ENCODE peak calls at places on chromosomes 7 and 10, in seven cellular contexts. W, Z, O, H, S, A and Q are unnamed samples.

GRCh38 chr10:110011679-110012078 is 3.9 kb downstream of the ADD3 start:
- DNase-seq in W (no peak), A (no peak), O (no peak), Z (no peak), S (no peak), H (no peak), Q (no peak)

GRCh38 chr10:91022924-91023707 is 102.2 kb upstream of the ANKRD1 start:
- DNase-seq in Z (no peak), S (no peak), H (no peak), O (no peak), A (no peak), W (peak; percentile 15), Q (no peak)

GRCh38 chr10:71316081-71316785 is 2.8 kb upstream of the SLC29A3 start:
- DNase-seq in Z (no peak), O (no peak), S (no peak), A (no peak), H (no peak), W (no peak), Q (no peak)

GRCh38 chr10:69464801-69465401 is 13.6 kb downstream of the TSPAN15 start:
- DNase-seq in Z (no peak), O (no peak), W (no peak), H (no peak), S (peak; percentile 26), A (no peak), Q (no peak)

GRCh38 chr10:58457761-58458616 is 54.7 kb upstream of the BICC1 start:
- DNase-seq in S (no peak), A (no peak), W (peak; percentile 96), H (no peak), Z (no peak), O (no peak), Q (no peak)

GRCh38 chr10:43130756-43131155 is 7.5 kb upstream of the CSGALNACT2 start:
- DNase-seq in A (no peak), Z (peak; percentile 9), W (no peak), S (no peak), H (no peak), O (no peak), Q (no peak)

GRCh38 chr7:109503421-109503820 is 933.7 kb downstream of the DNAJB9 start:
- DNase-seq in O (no peak), Z (no peak), A (no peak), H (no peak), W (no peak), S (peak; percentile 55), Q (no peak)

GRCh38 chr10:31656820-31657470 is 271.7 kb downstream of the ARHGAP12 start:
- DNase-seq in O (no peak), W (no peak), A (no peak), Z (no peak), S (no peak), H (no peak), Q (no peak)

GRCh38 chr7:47678641-47679380 is 96.9 kb upstream of the TNS3 start:
- DNase-seq in H (no peak), W (no peak), Z (no peak), O (no peak), A (no peak), S (no peak), Q (no peak)

GRCh38 chr10:62130948-62131347 is 137.7 kb downstream of the RTKN2 start:
- DNase-seq in W (peak; percentile 97), S (no peak), H (no peak), Z (no peak), A (no peak), O (no peak), Q (no peak)

GRCh38 chr10:4807803-4808507 is 18.1 kb upstream of the AKR1E2 start:
- DNase-seq in W (peak; percentile 60), S (no peak), Z (no peak), H (no peak), A (no peak), O (no peak), Q (no peak)

GRCh38 chr10:6037975-6038624 is 24.1 kb downstream of the IL2RA start:
- DNase-seq in W (no peak), H (peak; percentile 25), S (no peak), Z (peak; percentile 24), O (no peak), A (no peak), Q (peak; percentile 78)

GRCh38 chr10:122213766-122214165 is 57.3 kb upstream of the BTBD16 start:
- DNase-seq in S (no peak), O (no peak), W (no peak), Z (no peak), A (no peak), H (no peak), Q (no peak)

GRCh38 chr10:11684717-11685645 is 57.2 kb upstream of the ECHDC3 start:
- DNase-seq in O (no peak), Z (peak; percentile 61), A (peak; percentile 33), W (peak; percentile 80), S (no peak), H (peak; percentile 90), Q (peak; percentile 87)

GRCh38 chr10:11682896-11683295 is 59.3 kb upstream of the ECHDC3 start:
- DNase-seq in Z (no peak), W (no peak), A (no peak), H (no peak), S (no peak), O (no peak), Q (no peak)

GRCh38 chr10:11685787-11686218 is 56.4 kb upstream of the ECHDC3 start:
- DNase-seq in H (peak; percentile 68), S (peak; percentile 22), O (no peak), W (peak; percentile 39), A (no peak), Z (peak; percentile 63), Q (peak; percentile 62)

GRCh38 chr10:11682267-11682683 is 59.9 kb upstream of the ECHDC3 start:
- DNase-seq in S (no peak), W (no peak), A (no peak), Z (no peak), O (no peak), H (no peak), Q (no peak)

DNA sequence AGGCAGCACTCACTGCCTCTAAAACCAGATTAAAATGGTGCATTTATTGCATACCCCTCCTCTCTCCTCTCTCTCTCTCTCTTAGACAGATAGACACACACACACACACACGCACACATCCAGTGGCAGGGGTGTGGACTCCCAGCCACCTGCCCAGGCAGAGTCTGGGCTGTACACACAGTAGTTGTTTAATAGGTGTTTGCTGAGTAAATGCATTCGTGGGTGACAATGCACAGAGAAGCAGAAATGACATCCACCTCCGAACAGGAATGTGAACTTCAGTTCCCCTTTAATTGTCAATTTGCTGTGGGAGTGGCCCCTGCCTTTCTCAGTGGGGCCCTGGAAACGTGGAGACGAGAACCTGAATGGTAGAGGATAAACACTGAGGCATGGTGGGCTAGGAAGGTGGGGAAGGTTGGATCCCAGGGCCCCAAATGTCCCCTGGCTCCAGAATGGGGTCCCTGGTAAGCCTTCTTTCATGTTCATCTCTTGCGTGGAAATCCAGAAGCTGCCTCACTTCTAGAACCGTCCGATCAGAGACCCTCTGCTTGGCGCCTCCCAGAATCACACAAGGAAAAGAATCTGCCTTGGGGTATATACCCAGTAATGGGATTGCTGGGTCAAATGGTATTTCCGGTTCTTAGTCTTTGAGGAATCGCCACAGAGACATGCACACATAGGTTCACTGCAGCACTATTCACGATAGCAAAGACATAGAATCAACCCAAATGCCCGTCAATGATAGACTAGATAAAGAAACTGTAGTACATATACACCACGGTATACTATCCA is 58.5 kb upstream of the ECHDC3 start:
- DNase-seq in S (no peak), H (no peak), Z (no peak), A (no peak), O (no peak), W (no peak), Q (no peak)
- H3K4me3 ChIP-seq in S (no peak overlapping the region), H (peak overlapping the region; percentile 65), Z (peak overlapping the region; percentile 45), A (no peak overlapping the region), O (no peak overlapping the region), W (no peak overlapping the region), Q (no peak overlapping the region)

GRCh38 chr10:13652860-13653259 is 66.1 kb downstream of the PRPF18 start:
- DNase-seq in O (no peak), Z (no peak), W (no peak), A (no peak), S (no peak), H (no peak), Q (no peak)

GRCh38 chr10:13648425-13648824 is 61.7 kb downstream of the PRPF18 start:
- DNase-seq in H (no peak), Z (no peak), A (no peak), O (no peak), W (no peak), S (no peak), Q (no peak)

GRCh38 chr10:13649844-13650520 is 63.2 kb downstream of the PRPF18 start:
- DNase-seq in A (no peak), Z (no peak), W (no peak), S (no peak), O (no peak), H (no peak), Q (no peak)

GRCh38 chr10:13651969-13652720 is 65.4 kb downstream of the PRPF18 start:
- DNase-seq in W (no peak), H (no peak), A (no peak), S (no peak), O (no peak), Z (no peak), Q (no peak)

DNA sequence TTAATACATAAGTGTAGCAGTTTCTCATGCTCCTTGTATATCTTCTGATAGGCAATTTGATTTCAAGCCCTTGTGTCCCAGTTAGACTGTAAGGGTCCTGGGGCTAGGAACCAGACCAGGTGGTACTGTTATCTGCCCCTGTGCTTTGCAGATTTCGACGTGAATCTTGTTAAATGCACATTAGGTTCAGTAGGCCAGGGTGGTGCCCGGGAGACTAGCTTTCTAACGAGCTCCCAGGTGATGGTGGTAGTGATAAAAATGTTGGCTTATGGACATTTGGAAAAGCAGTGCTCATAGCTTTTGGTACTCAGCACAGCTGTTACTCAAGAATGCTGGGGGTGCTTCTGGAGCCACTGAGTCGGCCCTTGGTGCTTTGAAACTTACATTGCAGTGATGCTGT is 64.2 kb downstream of the PRPF18 start:
- DNase-seq in A (no peak), H (no peak), S (no peak), O (no peak), W (no peak), Z (no peak), Q (no peak)
- H3K36me3 ChIP-seq in A (peaks cover 35% of the 10 kb centered on the region), H (no peaks in the 10 kb centered on the region), S (no peaks in the 10 kb centered on the region), O (peaks cover 12% of the 10 kb centered on the region), W (peaks cover 40% of the 10 kb centered on the region), Z (no peaks in the 10 kb centered on the region), Q (no peaks in the 10 kb centered on the region)

GRCh38 chr7:4139656-4140320 is 542.3 kb upstream of the FOXK1 start:
- DNase-seq in S (no peak), H (no peak), O (no peak), A (no peak), W (no peak), Z (no peak), Q (no peak)
- H3K4me1 ChIP-seq in S (no peaks in the 10 kb centered on the region), H (no peaks in the 10 kb centered on the region), O (peaks cover 10% of the 10 kb centered on the region), A (peaks cover 8% of the 10 kb centered on the region), W (no peaks in the 10 kb centered on the region), Z (no peaks in the 10 kb centered on the region), Q (no peaks in the 10 kb centered on the region)

GRCh38 chr7:127996253-127997071 is 34.8 kb downstream of the LRRC4 start:
- DNase-seq in O (no peak), A (no peak), W (no peak), H (no peak), S (no peak), Z (no peak), Q (no peak)

GRCh38 chr7:128003179-128003578 is 28.1 kb downstream of the LRRC4 start:
- DNase-seq in S (no peak), A (no peak), W (no peak), Z (no peak), H (no peak), O (no peak), Q (no peak)

GRCh38 chr7:127997226-127997922 is 33.9 kb downstream of the LRRC4 start:
- DNase-seq in W (no peak), O (no peak), S (no peak), Z (no peak), H (no peak), A (no peak), Q (no peak)

GRCh38 chr7:128000854-128001265 is 30.4 kb downstream of the LRRC4 start:
- DNase-seq in A (no peak), H (no peak), W (no peak), Z (no peak), S (no peak), O (no peak), Q (no peak)

GRCh38 chr7:128000048-128000447 is 31.2 kb downstream of the LRRC4 start:
- DNase-seq in H (no peak), O (no peak), A (no peak), S (no peak), W (no peak), Z (no peak), Q (no peak)
- H3K4me3 ChIP-seq in H (no peak overlapping the region), O (no peak overlapping the region), A (no peak overlapping the region), S (no peak overlapping the region), W (no peak overlapping the region), Z (no peak overlapping the region), Q (no peak overlapping the region)